ENCODE peak calls at places on chromosomes 5 and 9, in nine cellular contexts. One of them, this sample, is unnamed.

GRCh38 chr9:128325629-128326028 is 3.0 kb downstream of the COQ4 start:
- DNase-seq in AG04450: no peak
- DNase-seq in RPMI7951: no peak
- DNase-seq in adipocyte: no peak
- DNase-seq in CD8-positive, alpha-beta T cell: no peak
- DNase-seq in mesendoderm: no peak
- DNase-seq in HEK293T: no peak
- DNase-seq in fibroblast of lung: no peak
- DNase-seq in RCC 7860: no peak
- DNase-seq in this sample: no peak

GRCh38 chr9:136980669-136981478 is 1.9 kb upstream of the LCNL1 start:
- DNase-seq in AG04450: no peak
- DNase-seq in RPMI7951: no peak
- DNase-seq in adipocyte: no peak
- DNase-seq in CD8-positive, alpha-beta T cell: no peak
- DNase-seq in mesendoderm: no peak
- DNase-seq in HEK293T: no peak
- DNase-seq in fibroblast of lung: no peak
- DNase-seq in RCC 7860: no peak
- DNase-seq in this sample: no peak

GRCh38 chr9:116007824-116008223 is 145.8 kb upstream of the PAPPA start:
- DNase-seq in AG04450: no peak
- DNase-seq in RPMI7951: no peak
- DNase-seq in adipocyte: no peak
- DNase-seq in CD8-positive, alpha-beta T cell: no peak
- DNase-seq in mesendoderm: no peak
- DNase-seq in HEK293T: no peak
- DNase-seq in fibroblast of lung: no peak
- DNase-seq in RCC 7860: no peak
- DNase-seq in this sample: no peak

GRCh38 chr5:61591859-61592258 is 259.8 kb downstream of the ZSWIM6 start:
- DNase-seq in AG04450: no peak
- DNase-seq in RPMI7951: no peak
- DNase-seq in adipocyte: no peak
- DNase-seq in CD8-positive, alpha-beta T cell: no peak
- DNase-seq in mesendoderm: no peak
- DNase-seq in HEK293T: no peak
- DNase-seq in fibroblast of lung: no peak
- DNase-seq in RCC 7860: no peak
- DNase-seq in this sample: no peak

GRCh38 chr5:119476341-119476740 is 24.0 kb downstream of the HSD17B4 start:
- DNase-seq in AG04450: no peak
- DNase-seq in RPMI7951: no peak
- DNase-seq in adipocyte: no peak
- DNase-seq in CD8-positive, alpha-beta T cell: no peak
- DNase-seq in mesendoderm: no peak
- DNase-seq in HEK293T: no peak
- DNase-seq in fibroblast of lung: no peak
- DNase-seq in RCC 7860: no peak
- DNase-seq in this sample: no peak

GRCh38 chr9:115595951-115596742 is 478.2 kb upstream of the TNC start:
- DNase-seq in AG04450: no peak
- DNase-seq in RPMI7951: peak
- DNase-seq in adipocyte: peak
- DNase-seq in CD8-positive, alpha-beta T cell: no peak
- DNase-seq in mesendoderm: peak
- DNase-seq in HEK293T: no peak
- DNase-seq in fibroblast of lung: peak
- DNase-seq in RCC 7860: no peak
- DNase-seq in this sample: no peak

GRCh38 chr9:37412431-37413151 is 9.9 kb upstream of the GRHPR start:
- DNase-seq in AG04450: no peak
- DNase-seq in RPMI7951: peak
- DNase-seq in adipocyte: peak
- DNase-seq in CD8-positive, alpha-beta T cell: no peak
- DNase-seq in mesendoderm: no peak
- DNase-seq in HEK293T: no peak
- DNase-seq in fibroblast of lung: peak
- DNase-seq in RCC 7860: peak
- DNase-seq in this sample: no peak

GRCh38 chr5:39253211-39253610 is 33.8 kb upstream of the FYB1 start:
- DNase-seq in AG04450: no peak
- DNase-seq in RPMI7951: peak
- DNase-seq in adipocyte: peak
- DNase-seq in CD8-positive, alpha-beta T cell: no peak
- DNase-seq in mesendoderm: no peak
- DNase-seq in HEK293T: no peak
- DNase-seq in fibroblast of lung: peak
- DNase-seq in RCC 7860: no peak
- DNase-seq in this sample: no peak

GRCh38 chr9:107222020-107222522 is 61.0 kb upstream of the RAD23B start:
- DNase-seq in AG04450: no peak
- DNase-seq in RPMI7951: peak
- DNase-seq in adipocyte: peak
- DNase-seq in CD8-positive, alpha-beta T cell: no peak
- DNase-seq in mesendoderm: peak
- DNase-seq in HEK293T: no peak
- DNase-seq in fibroblast of lung: peak
- DNase-seq in RCC 7860: no peak
- DNase-seq in this sample: no peak

GRCh38 chr9:76634356-76635054 is 129.7 kb upstream of the PCA3 start:
- DNase-seq in AG04450: peak
- DNase-seq in RPMI7951: peak
- DNase-seq in adipocyte: peak
- DNase-seq in CD8-positive, alpha-beta T cell: no peak
- DNase-seq in mesendoderm: no peak
- DNase-seq in HEK293T: no peak
- DNase-seq in fibroblast of lung: peak
- DNase-seq in RCC 7860: peak
- DNase-seq in this sample: no peak

GRCh38 chr5:150529555-150529954 is 21.6 kb downstream of the NDST1 start:
- DNase-seq in AG04450: no peak
- DNase-seq in RPMI7951: no peak
- DNase-seq in adipocyte: no peak
- DNase-seq in CD8-positive, alpha-beta T cell: no peak
- DNase-seq in mesendoderm: peak
- DNase-seq in HEK293T: no peak
- DNase-seq in fibroblast of lung: no peak
- DNase-seq in RCC 7860: no peak
- DNase-seq in this sample: no peak

GRCh38 chr9:135676891-135677290 is 13.8 kb downstream of the LCN9 start:
- DNase-seq in AG04450: no peak
- DNase-seq in RPMI7951: no peak
- DNase-seq in adipocyte: no peak
- DNase-seq in CD8-positive, alpha-beta T cell: no peak
- DNase-seq in mesendoderm: no peak
- DNase-seq in HEK293T: no peak
- DNase-seq in fibroblast of lung: no peak
- DNase-seq in RCC 7860: no peak
- DNase-seq in this sample: no peak

GRCh38 chr5:112581811-112582320 is 155.8 kb upstream of the APC start:
- DNase-seq in AG04450: no peak
- DNase-seq in RPMI7951: no peak
- DNase-seq in adipocyte: no peak
- DNase-seq in CD8-positive, alpha-beta T cell: no peak
- DNase-seq in mesendoderm: no peak
- DNase-seq in HEK293T: no peak
- DNase-seq in fibroblast of lung: no peak
- DNase-seq in RCC 7860: no peak
- DNase-seq in this sample: no peak

GRCh38 chr9:21710792-21711191 is 91.6 kb upstream of the MTAP start:
- DNase-seq in AG04450: no peak
- DNase-seq in RPMI7951: peak
- DNase-seq in adipocyte: no peak
- DNase-seq in CD8-positive, alpha-beta T cell: no peak
- DNase-seq in mesendoderm: no peak
- DNase-seq in HEK293T: no peak
- DNase-seq in fibroblast of lung: peak
- DNase-seq in RCC 7860: peak
- DNase-seq in this sample: no peak

GRCh38 chr5:4570047-4571015 is 569.8 kb upstream of the ADAMTS16 start:
- DNase-seq in AG04450: no peak
- DNase-seq in RPMI7951: peak
- DNase-seq in adipocyte: no peak
- DNase-seq in CD8-positive, alpha-beta T cell: no peak
- DNase-seq in mesendoderm: peak
- DNase-seq in HEK293T: no peak
- DNase-seq in fibroblast of lung: peak
- DNase-seq in RCC 7860: peak
- DNase-seq in this sample: no peak

GRCh38 chr5:17412760-17413671 is 85.0 kb upstream of the TAF11L2 start:
- DNase-seq in AG04450: no peak
- DNase-seq in RPMI7951: peak
- DNase-seq in adipocyte: no peak
- DNase-seq in CD8-positive, alpha-beta T cell: no peak
- DNase-seq in mesendoderm: peak
- DNase-seq in HEK293T: no peak
- DNase-seq in fibroblast of lung: no peak
- DNase-seq in RCC 7860: no peak
- DNase-seq in this sample: no peak